ENCODE peak calls at places on chromosomes 5 and 9, in seven cellular contexts. V is trophoblast cell, N is IMR-90, F is mesendoderm, E is H9, Y is neuronal stem cell, D is H1. G is an unnamed sample.

GRCh38 chr5:10534491-10535236 is 29.2 kb upstream of the ANKRD33B start:
- DNase-seq in V (no peak), N (no peak), F (no peak), E (no peak), Y (no peak), D (no peak), G (no peak)

GRCh38 chr5:83417884-83418283 is 53.7 kb upstream of the VCAN start:
- DNase-seq in V (no peak), N (no peak), F (no peak), E (no peak), Y (no peak), D (no peak), G (no peak)

GRCh38 chr9:33466565-33467495 is 6.9 kb downstream of the NOL6 start:
- DNase-seq in V (peak), N (peak), F (peak), E (peak), Y (peak), D (no peak), G (peak)

GRCh38 chr5:90901263-90901662 is 342.7 kb downstream of the ADGRV1 start:
- DNase-seq in V (no peak), N (no peak), F (no peak), E (no peak), Y (no peak), D (no peak), G (no peak)

GRCh38 chr5:124528838-124529237 is 217.6 kb downstream of the ZNF608 start:
- DNase-seq in V (no peak), N (peak), F (no peak), E (no peak), Y (no peak), D (no peak), G (no peak)

GRCh38 chr5:6713274-6714181 is at the start of gene TENT4A:
- DNase-seq in V (no peak), N (no peak), F (no peak), E (no peak), Y (no peak), D (no peak), G (no peak)

GRCh38 chr9:134365791-134366222 is 39.6 kb downstream of the RXRA start:
- DNase-seq in V (no peak), N (no peak), F (peak), E (peak), Y (peak), D (no peak), G (no peak)

GRCh38 chr5:63409737-63410136 is 552.5 kb downstream of the HTR1A start:
- DNase-seq in V (no peak), N (no peak), F (no peak), E (no peak), Y (no peak), D (no peak), G (no peak)

GRCh38 chr5:107217721-107218130 is 453.0 kb downstream of the EFNA5 start:
- DNase-seq in V (peak), N (no peak), F (no peak), E (no peak), Y (no peak), D (no peak), G (no peak)

GRCh38 chr9:75488714-75489100 is 400.4 kb downstream of the OSTF1 start:
- DNase-seq in V (no peak), N (no peak), F (no peak), E (no peak), Y (no peak), D (no peak), G (no peak)

GRCh38 chr5:107476783-107477182 is 194.0 kb downstream of the EFNA5 start:
- DNase-seq in V (peak), N (no peak), F (peak), E (no peak), Y (no peak), D (no peak), G (peak)

GRCh38 chr5:175712681-175713085 is 54.8 kb downstream of the HRH2 start:
- DNase-seq in V (no peak), N (no peak), F (no peak), E (no peak), Y (no peak), D (no peak), G (no peak)

GRCh38 chr9:22210262-22210661 is 201.2 kb upstream of the CDKN2B start:
- DNase-seq in V (no peak), N (no peak), F (no peak), E (no peak), Y (no peak), D (no peak), G (peak)

GRCh38 chr5:10521466-10522223 is 42.2 kb upstream of the ANKRD33B start:
- DNase-seq in V (no peak), N (no peak), F (peak), E (peak), Y (no peak), D (no peak), G (no peak)

GRCh38 chr5:662751-663435 is 30.3 kb downstream of the TPPP start:
- DNase-seq in V (no peak), N (no peak), F (no peak), E (no peak), Y (no peak), D (no peak), G (no peak)

GRCh38 chr9:38112010-38112409 is 43.0 kb upstream of the SHB start:
- DNase-seq in V (no peak), N (no peak), F (no peak), E (no peak), Y (no peak), D (no peak), G (no peak)
- H4K8ac ChIP-seq in V (no peak), N (no peak), F (no peak), E (no peak), Y (no peak), D (no peak), G (no peak)

DNA sequence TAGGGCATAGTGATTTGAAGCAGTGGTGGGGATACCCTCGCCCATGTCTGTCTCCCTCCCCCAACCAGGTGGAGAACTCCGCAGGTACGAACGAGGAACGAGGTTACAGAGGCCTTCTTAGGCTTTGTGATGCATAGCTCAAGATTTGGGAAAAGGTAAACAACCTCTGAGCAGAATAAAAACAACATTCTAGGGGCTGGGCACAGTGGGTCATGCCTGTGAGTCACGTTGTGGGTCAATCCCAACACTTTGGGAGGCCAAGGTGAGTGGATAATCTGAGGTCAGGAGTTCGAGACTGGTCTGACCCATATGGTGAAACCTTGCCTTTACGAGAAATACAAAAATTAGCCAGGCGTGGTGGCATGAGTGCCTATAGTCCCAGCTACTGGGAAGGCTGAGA is 3.6 kb upstream of the LCP2 start:
- DNase-seq in V (no peak), N (no peak), F (no peak), E (no peak), Y (no peak), D (no peak), G (no peak)
- H3K27ac ChIP-seq in V (no peak), N (no peak), F (no peak), E (no peak), Y (no peak), D (no peak), G (no peak)

GRCh38 chr9:120580591-120580896 is 577 bp upstream of the CDK5RAP2 start:
- DNase-seq in V (no peak), N (no peak), F (no peak), E (no peak), Y (no peak), D (no peak), G (no peak)
- H4K8ac ChIP-seq in V (peak), N (peak), F (peak), E (peak), Y (no peak), D (no peak), G (peak)

GRCh38 chr9:101796044-101796443 is 57.6 kb upstream of the GRIN3A start:
- DNase-seq in V (no peak), N (no peak), F (no peak), E (no peak), Y (no peak), D (no peak), G (no peak)
- H3K27ac ChIP-seq in V (no peak), N (no peak), F (no peak), E (no peak), Y (no peak), D (no peak), G (no peak)

GRCh38 chr9:117734082-117734481 is 29.9 kb downstream of the TLR4 start:
- DNase-seq in V (no peak), N (no peak), F (no peak), E (no peak), Y (no peak), D (no peak), G (no peak)
- H4K8ac ChIP-seq in V (no peak), N (no peak), F (no peak), E (no peak), Y (no peak), D (no peak), G (no peak)

DNA sequence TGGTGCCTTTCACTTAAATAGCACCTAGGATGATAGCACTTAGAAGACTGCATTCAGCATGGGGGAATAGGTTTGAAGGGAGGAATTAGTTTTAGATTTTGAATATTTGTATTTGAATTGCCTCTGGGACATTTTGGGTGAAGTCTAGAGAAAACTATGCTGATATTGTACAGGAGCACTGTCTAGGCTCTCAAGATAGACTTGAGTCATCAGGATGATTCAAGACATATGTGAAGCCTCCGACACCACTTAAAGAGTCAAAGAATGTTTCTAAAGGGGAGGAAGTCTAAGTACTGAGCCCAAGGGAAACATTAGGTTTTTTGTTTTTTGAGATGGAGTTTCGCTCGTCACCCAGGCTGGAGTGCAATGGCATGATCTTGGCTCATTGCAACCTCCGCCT is 63.9 kb upstream of the CCDC180 start:
- DNase-seq in V (peak), N (no peak), F (no peak), E (no peak), Y (no peak), D (no peak), G (no peak)
- H3K27ac ChIP-seq in V (no peak), N (no peak), F (no peak), E (no peak), Y (no peak), D (no peak), G (no peak)

GRCh38 chr5:159629158-159629557 is 287.1 kb upstream of the ADRA1B start:
- DNase-seq in V (no peak), N (no peak), F (no peak), E (no peak), Y (no peak), D (no peak), G (no peak)
- H4K8ac ChIP-seq in V (no peak), N (no peak), F (no peak), E (no peak), Y (no peak), D (no peak), G (no peak)

DNA sequence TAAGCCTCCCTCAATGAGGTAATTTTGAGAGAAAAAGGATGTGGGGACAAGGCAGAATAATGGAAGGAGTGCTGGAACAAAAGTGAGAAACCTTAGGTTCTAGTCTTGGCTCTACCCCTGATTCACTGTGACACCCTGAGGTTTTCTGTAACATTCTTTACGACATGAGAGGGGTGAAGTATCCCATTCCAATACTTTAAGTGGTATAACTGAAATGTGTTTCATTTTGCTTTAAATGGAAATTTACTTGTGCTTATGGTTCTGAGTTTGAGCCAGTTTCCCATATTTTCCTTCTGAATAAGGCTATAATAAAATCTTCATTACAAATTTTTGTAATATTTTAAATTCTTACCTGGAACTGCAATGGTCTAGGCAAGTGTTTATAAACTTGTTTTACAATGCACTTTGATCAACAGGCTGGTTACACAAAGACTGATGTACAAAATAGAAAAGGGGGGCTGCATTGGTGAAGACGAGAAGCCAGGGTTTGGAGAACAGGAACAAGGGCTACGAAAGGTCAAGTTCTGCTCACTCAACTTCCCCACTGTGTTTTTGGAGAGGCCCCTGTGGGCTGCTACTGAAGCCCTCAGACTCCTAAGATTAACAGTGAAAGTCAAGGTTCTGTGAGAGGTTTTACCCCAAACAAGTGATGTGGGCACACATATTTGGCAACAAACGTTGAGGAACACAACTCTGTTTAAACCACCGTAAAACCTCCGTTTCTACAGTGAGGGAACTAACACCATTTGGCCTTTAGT is 171.9 kb upstream of the ELL2 start:
- DNase-seq in V (no peak), N (no peak), F (no peak), E (no peak), Y (no peak), D (no peak), G (no peak)
- H3K27ac ChIP-seq in V (no peak), N (no peak), F (no peak), E (no peak), Y (no peak), D (no peak), G (no peak)

DNA sequence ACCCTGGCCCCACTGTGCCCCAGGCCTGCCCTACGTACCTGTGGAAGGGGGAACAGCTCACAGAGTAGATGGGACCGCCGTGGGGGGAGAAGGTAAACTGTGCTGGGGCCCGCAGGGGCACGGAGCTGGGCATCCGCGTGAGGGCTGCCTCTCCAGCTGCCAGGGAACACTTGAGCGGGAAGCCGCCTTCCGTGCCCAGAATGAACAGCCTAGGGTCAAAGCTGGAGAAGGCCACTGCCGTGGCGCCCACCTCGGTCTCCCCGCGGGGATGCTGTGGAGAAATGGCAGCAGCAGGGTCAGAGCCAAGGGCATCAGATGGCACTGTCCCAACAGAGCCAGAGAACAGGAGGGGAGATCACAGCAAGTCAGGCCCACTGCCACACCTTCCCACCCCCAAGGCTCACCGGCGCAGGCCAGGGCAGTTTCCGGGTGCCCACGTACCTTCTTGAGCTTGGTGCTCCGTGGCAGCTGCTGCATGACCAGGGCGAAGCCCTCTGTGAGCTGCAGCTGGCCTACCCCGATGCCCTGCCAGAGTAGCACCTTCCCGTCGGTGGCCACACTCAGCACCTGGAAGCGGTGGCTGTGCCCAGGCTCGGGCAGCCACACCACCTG is 21.9 kb downstream of the DYNC2I2 start:
- DNase-seq in V (no peak), N (no peak), F (no peak), E (no peak), Y (no peak), D (no peak), G (no peak)
- H4K8ac ChIP-seq in V (peak), N (peak), F (no peak), E (no peak), Y (no peak), D (no peak), G (peak)

GRCh38 chr5:32030226-32030625 is 143.9 kb downstream of the GOLPH3 start:
- DNase-seq in V (no peak), N (no peak), F (no peak), E (no peak), Y (no peak), D (no peak), G (no peak)
- H3K27ac ChIP-seq in V (no peak), N (no peak), F (no peak), E (no peak), Y (no peak), D (no peak), G (no peak)